ENCODE peak calls at places on chromosomes 2 and 18, in eight cellular contexts. Q is progenitor cell of endocrine pancreas; W is brain microvascular endothelial cell; J is RWPE1; S is CD4-positive, alpha-beta T cell; E is kidney; T is dorsolateral prefrontal cortex; N is AG09319. I is an unnamed sample.
A peak's percentile ranks its signal among the peaks of the same experiment; 100 is the strongest.

GRCh38 chr18:3624818-3625716 is 175.1 kb downstream of the TGIF1 start:
- DNase-seq in Q (no peak), N (peak; percentile 80), J (peak; percentile 87), E (no peak), T (no peak), S (peak; percentile 41), W (peak; percentile 96), I (peak; percentile 89)

GRCh38 chr18:56433919-56434318 is 204.5 kb downstream of the TXNL1 start:
- DNase-seq in Q (no peak), J (no peak), T (no peak), S (no peak), E (no peak), N (no peak), W (no peak), I (no peak)

GRCh38 chr18:33839452-33840225 is 261.6 kb downstream of the ASXL3 start:
- DNase-seq in S (no peak), E (peak; percentile 59), Q (no peak), J (peak; percentile 19), W (peak; percentile 50), T (peak; percentile 10), N (no peak), I (no peak)

GRCh38 chr2:121529439-121530209 is 1.1 kb upstream of the RNU4ATAC start:
- DNase-seq in S (peak; percentile 14), W (peak; percentile 31), E (peak; percentile 90), T (peak; percentile 41), Q (no peak), J (peak; percentile 44), N (peak; percentile 12), I (peak; percentile 42)

GRCh38 chr2:157052685-157053224 is 204.8 kb upstream of the GALNT5 start:
- DNase-seq in T (no peak), S (no peak), J (peak; percentile 44), Q (no peak), N (peak; percentile 41), W (peak; percentile 85), E (no peak), I (peak; percentile 80)

GRCh38 chr2:68330691-68331090 is 10.9 kb upstream of the CNRIP1 start:
- DNase-seq in Q (no peak), N (no peak), S (no peak), E (no peak), T (no peak), J (no peak), W (peak; percentile 59), I (peak; percentile 46)

GRCh38 chr2:78749648-78750047 is 275.9 kb upstream of the REG3G start:
- DNase-seq in Q (no peak), W (no peak), J (no peak), E (no peak), S (no peak), N (no peak), T (no peak), I (no peak)

GRCh38 chr2:239778861-239779591 is 246.1 kb downstream of the NDUFA10 start:
- DNase-seq in E (no peak), W (no peak), T (no peak), N (no peak), Q (no peak), S (no peak), J (no peak), I (no peak)

GRCh38 chr2:7771781-7772180 is 854.6 kb downstream of the RNF144A start:
- DNase-seq in N (no peak), S (no peak), T (no peak), Q (no peak), E (no peak), W (no peak), J (no peak), I (no peak)

GRCh38 chr18:60466671-60467070 is 94.1 kb upstream of the MC4R start:
- DNase-seq in S (no peak), T (no peak), W (peak; percentile 80), Q (no peak), J (no peak), E (no peak), N (peak; percentile 5), I (peak; percentile 73)

GRCh38 chr2:28956890-28957289 is 24.2 kb upstream of the TOGARAM2 start:
- DNase-seq in N (no peak), W (peak; percentile 18), Q (no peak), E (no peak), T (no peak), S (peak; percentile 10), J (no peak), I (peak; percentile 77)

GRCh38 chr2:237299897-237300296 is 114.1 kb downstream of the COL6A3 start:
- DNase-seq in T (no peak), J (peak; percentile 85), N (peak; percentile 96), Q (no peak), S (no peak), E (no peak), W (peak; percentile 94), I (peak; percentile 96)

GRCh38 chr2:186059096-186059495 is 320.5 kb downstream of the FSIP2 start:
- DNase-seq in E (no peak), J (no peak), N (peak; percentile 0), W (no peak), Q (no peak), T (peak; percentile 23), S (no peak), I (no peak)

GRCh38 chr2:15968280-15969178 is 28.2 kb downstream of the MYCN start:
- DNase-seq in S (no peak), Q (no peak), N (no peak), J (no peak), W (no peak), T (no peak), E (no peak), I (no peak)

GRCh38 chr2:180707867-180708205 is 272.6 kb upstream of the UBE2E3 start:
- DNase-seq in T (no peak), W (peak; percentile 86), Q (no peak), N (peak; percentile 65), E (no peak), J (peak; percentile 87), S (no peak), I (peak; percentile 97)

GRCh38 chr18:55321268-55322175 is 266.5 kb downstream of the TCF4 start:
- DNase-seq in E (peak; percentile 94), S (no peak), J (peak; percentile 19), T (peak; percentile 94), W (peak; percentile 91), Q (peak; percentile 64), N (peak; percentile 84), I (peak; percentile 97)

GRCh38 chr2:234309431-234309830 is 187.4 kb downstream of the ARL4C start:
- DNase-seq in N (no peak), E (no peak), W (no peak), J (no peak), S (no peak), T (no peak), Q (no peak), I (no peak)

GRCh38 chr2:1701020-1701419 is 43.3 kb downstream of the PXDN start:
- DNase-seq in J (no peak), S (no peak), Q (no peak), E (no peak), N (no peak), T (no peak), W (no peak), I (peak; percentile 73)

GRCh38 chr18:6207119-6207518 is 207.6 kb downstream of the L3MBTL4 start:
- DNase-seq in N (no peak), S (no peak), J (no peak), Q (no peak), E (no peak), W (no peak), T (peak; percentile 43), I (no peak)

GRCh38 chr2:64327510-64328414 is 126.2 kb upstream of the LGALSL start:
- DNase-seq in S (peak; percentile 46), T (peak; percentile 75), Q (no peak), W (no peak), N (no peak), E (no peak), J (peak; percentile 12), I (no peak)

GRCh38 chr2:219161097-219161496 is 482 bp upstream of the NHEJ1 start:
- DNase-seq in N (no peak), Q (no peak), T (no peak), W (no peak), E (no peak), J (no peak), S (no peak), I (no peak)

GRCh38 chr2:237859533-237860272 is at the start of gene RAMP1:
- DNase-seq in J (no peak), T (peak; percentile 36), N (no peak), S (no peak), E (peak; percentile 77), W (no peak), Q (no peak), I (peak; percentile 51)

GRCh38 chr18:6327895-6328623 is 86.7 kb downstream of the L3MBTL4 start:
- DNase-seq in N (no peak), E (no peak), T (no peak), S (no peak), J (no peak), W (no peak), Q (no peak), I (no peak)

GRCh38 chr18:13375302-13376255 is 157.0 kb downstream of the LDLRAD4 start:
- DNase-seq in S (peak; percentile 77), E (peak; percentile 93), J (peak; percentile 90), T (no peak), W (peak; percentile 96), N (peak; percentile 40), Q (no peak), I (peak; percentile 84)

DNA sequence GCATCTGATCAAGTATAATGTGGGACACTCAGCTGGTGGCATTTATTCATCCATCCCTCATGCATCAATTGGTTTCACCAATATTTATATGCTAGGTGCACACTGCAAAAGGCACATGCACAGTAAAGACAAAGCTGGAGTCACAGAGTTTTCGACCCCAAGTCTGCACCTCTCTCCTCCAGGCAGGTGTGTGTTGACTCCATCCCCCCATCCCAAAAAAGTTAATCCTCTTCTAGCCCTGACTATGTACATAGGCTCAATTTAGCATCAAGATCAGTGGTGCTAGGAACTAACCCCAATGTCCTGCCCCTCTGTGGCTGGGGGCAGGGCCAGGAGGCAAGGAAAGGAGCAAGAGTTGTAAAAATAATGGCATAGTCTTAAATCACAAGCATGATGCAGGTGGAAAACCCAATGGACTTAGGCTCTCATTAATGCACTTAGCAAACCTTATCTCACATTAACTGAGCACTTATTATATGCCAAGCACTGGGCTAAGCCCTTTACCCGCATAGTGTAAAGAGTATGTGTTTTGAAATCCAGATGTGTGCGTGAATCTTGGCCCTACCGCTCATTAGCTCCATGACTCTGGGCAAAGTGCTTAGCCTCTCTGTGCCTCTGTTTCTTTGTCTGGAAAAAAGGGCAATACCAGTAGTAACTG is 3.1 kb downstream of the EVA1A start:
- DNase-seq in W (no peak), Q (no peak), T (no peak), E (no peak), S (no peak), J (no peak), N (no peak), I (no peak)
- TF ChIP-seq CTCF in W (no peak), Q (no peak), T (no peak), E (no peak), S (no peak), J (no peak), N (no peak), I (no peak)

GRCh38 chr2:85308201-85308600 is 19.6 kb downstream of the TGOLN2 start:
- DNase-seq in Q (no peak), N (no peak), W (no peak), E (no peak), T (no peak), J (no peak), S (no peak), I (no peak)
- TF ChIP-seq CTCF in Q (no peak), N (no peak), W (no peak), E (no peak), T (no peak), J (no peak), S (no peak), I (no peak)

GRCh38 chr2:148565272-148565894 is 79.2 kb upstream of the EPC2 start:
- DNase-seq in J (no peak), W (no peak), E (no peak), T (no peak), Q (no peak), N (no peak), S (no peak), I (no peak)
- TF ChIP-seq CTCF in J (no peak), W (peak; percentile 52), E (no peak), T (no peak), Q (no peak), N (peak; percentile 11), S (no peak), I (peak; percentile 12)

GRCh38 chr18:76565238-76566173 is 70.5 kb upstream of the ZNF516 start:
- DNase-seq in N (peak; percentile 95), T (peak; percentile 7), W (peak; percentile 90), J (peak; percentile 90), E (peak; percentile 90), S (no peak), Q (no peak), I (peak; percentile 97)
- TF ChIP-seq CTCF in N (peak; percentile 3), T (no peak), W (no peak), J (no peak), E (no peak), S (no peak), Q (no peak), I (no peak)

I was measured in foreskin fibroblast.